ENCODE peak calls at places on chromosomes 12 and 14, in five cellular contexts. V, C, P, R and Q are unnamed samples.

GRCh38 chr12:24947541-24948451 is 1.1 kb downstream of the BCAT1 start:
- DNase-seq in V (no peak), C (peak), P (peak), R (no peak), Q (peak)

GRCh38 chr12:107522692-107523477 is 162.7 kb upstream of the PWP1 start:
- DNase-seq in V (no peak), C (peak), P (no peak), R (no peak), Q (no peak)

GRCh38 chr12:71476513-71476912 is 36.9 kb downstream of the LGR5 start:
- DNase-seq in V (peak), C (no peak), P (peak), R (no peak), Q (peak)

GRCh38 chr14:68966872-68967301 is 12.2 kb downstream of the ACTN1 start:
- DNase-seq in V (no peak), C (no peak), P (no peak), R (peak), Q (peak)

GRCh38 chr14:35975814-35976213 is 149.7 kb downstream of the BRMS1L start:
- DNase-seq in V (no peak), C (no peak), P (no peak), R (no peak), Q (no peak)

GRCh38 chr12:116832353-116832752 is 48.9 kb downstream of the HRK start:
- DNase-seq in V (no peak), C (no peak), P (no peak), R (no peak), Q (no peak)

GRCh38 chr14:80087411-80087810 is 123.9 kb downstream of the DIO2 start:
- DNase-seq in V (no peak), C (no peak), P (no peak), R (no peak), Q (no peak)

GRCh38 chr14:93110856-93111419 is 4.8 kb downstream of the ITPK1 start:
- DNase-seq in V (no peak), C (no peak), P (no peak), R (no peak), Q (no peak)

GRCh38 chr14:52272375-52272774 is 4.9 kb downstream of the PTGDR start:
- DNase-seq in V (peak), C (peak), P (peak), R (no peak), Q (peak)

GRCh38 chr14:78448483-78449094 is 278.4 kb downstream of the NRXN3 start:
- DNase-seq in V (peak), C (peak), P (peak), R (no peak), Q (peak)

GRCh38 chr12:20440408-20440807 is 72.1 kb downstream of the PDE3A start:
- DNase-seq in V (no peak), C (no peak), P (no peak), R (no peak), Q (no peak)

GRCh38 chr12:70698345-70698744 is 61.1 kb upstream of the PTPRB start:
- DNase-seq in V (no peak), C (no peak), P (no peak), R (no peak), Q (no peak)

GRCh38 chr14:91946313-91947195 is 940 bp downstream of the FBLN5 start:
- DNase-seq in V (no peak), C (no peak), P (no peak), R (no peak), Q (peak)

GRCh38 chr14:89013098-89013504 is 188.7 kb downstream of the TTC8 start:
- DNase-seq in V (no peak), C (peak), P (peak), R (no peak), Q (peak)

GRCh38 chr12:20268771-20269170 is 99.6 kb upstream of the PDE3A start:
- DNase-seq in V (no peak), C (no peak), P (no peak), R (no peak), Q (no peak)

GRCh38 chr12:116672842-116673516 is 64.9 kb downstream of the SPRING1 start:
- DNase-seq in V (no peak), C (no peak), P (no peak), R (no peak), Q (no peak)

GRCh38 chr12:78088391-78088832 is 257.7 kb downstream of the NAV3 start:
- DNase-seq in V (no peak), C (no peak), P (peak), R (no peak), Q (peak)

GRCh38 chr12:62562892-62563291 is 96.3 kb downstream of the MON2 start:
- DNase-seq in V (peak), C (no peak), P (peak), R (no peak), Q (peak)

GRCh38 chr12:29728033-29728432 is 55.7 kb downstream of the TMTC1 start:
- DNase-seq in V (no peak), C (no peak), P (no peak), R (no peak), Q (no peak)

GRCh38 chr14:99729991-99730875 is 46.1 kb downstream of the CYP46A1 start:
- DNase-seq in V (no peak), C (peak), P (peak), R (peak), Q (peak)

GRCh38 chr12:113043240-113043639 is 13.3 kb upstream of the DTX1 start:
- DNase-seq in V (no peak), C (no peak), P (no peak), R (no peak), Q (no peak)

GRCh38 chr12:66804555-66804954 is 125.7 kb upstream of the GRIP1 start:
- DNase-seq in V (no peak), C (peak), P (no peak), R (no peak), Q (no peak)

GRCh38 chr14:60878536-60878935 is 102.3 kb downstream of the TRMT5 start:
- DNase-seq in V (peak), C (no peak), P (no peak), R (no peak), Q (peak)

GRCh38 chr12:124914392-124915248 is at the start of gene UBC:
- DNase-seq in V (peak), C (peak), P (peak), R (peak), Q (peak)

GRCh38 chr12:52452101-52452500 is at the start of gene KRT6B:
- DNase-seq in V (peak), C (no peak), P (no peak), R (no peak), Q (no peak)

GRCh38 chr12:85856966-85857365 is 17.1 kb upstream of the NTS start:
- DNase-seq in V (no peak), C (no peak), P (no peak), R (no peak), Q (no peak)

GRCh38 chr12:14873440-14874185 is 12.0 kb downstream of the MGP start:
- DNase-seq in V (no peak), C (no peak), P (no peak), R (no peak), Q (no peak)

GRCh38 chr12:48970702-48971334 is 717 bp downstream of the WNT10B start:
- DNase-seq in V (no peak), C (no peak), P (no peak), R (no peak), Q (no peak)

GRCh38 chr14:23183479-23183878 is at the start of gene SLC7A8:
- DNase-seq in V (no peak), C (peak), P (no peak), R (peak), Q (peak)

GRCh38 chr12:20099395-20099976 is 268.9 kb upstream of the PDE3A start:
- DNase-seq in V (no peak), C (no peak), P (no peak), R (no peak), Q (no peak)

GRCh38 chr14:85535916-85536834 is 6.2 kb downstream of the FLRT2 start:
- DNase-seq in V (peak), C (peak), P (peak), R (no peak), Q (peak)

GRCh38 chr12:45988259-45988658 is 2.1 kb downstream of the SCAF11 start:
- DNase-seq in V (peak), C (no peak), P (peak), R (no peak), Q (peak)

GRCh38 chr14:70186826-70187483 is 1.8 kb downstream of the SLC8A3 start:
- DNase-seq in V (no peak), C (peak), P (no peak), R (no peak), Q (peak)

GRCh38 chr12:27922591-27923139 is 49.9 kb downstream of the PTHLH start:
- DNase-seq in V (peak), C (no peak), P (peak), R (no peak), Q (peak)

GRCh38 chr12:13024151-13024946 is 19.8 kb upstream of the FAM234B start:
- DNase-seq in V (no peak), C (peak), P (peak), R (no peak), Q (peak)

GRCh38 chr14:68643673-68644072 is 149.2 kb downstream of the ZFP36L1 start:
- DNase-seq in V (no peak), C (no peak), P (no peak), R (no peak), Q (no peak)

GRCh38 chr12:83097656-83098055 is 410.9 kb downstream of the TMTC2 start:
- DNase-seq in V (no peak), C (no peak), P (no peak), R (no peak), Q (no peak)

GRCh38 chr12:30188602-30189326 is 405.0 kb upstream of the TMTC1 start:
- DNase-seq in V (no peak), C (no peak), P (no peak), R (no peak), Q (no peak)

GRCh38 chr12:54017027-54017788 is 8.4 kb downstream of the HOXC8 start:
- DNase-seq in V (peak), C (peak), P (peak), R (no peak), Q (no peak)

GRCh38 chr12:88763536-88764100 is 183.3 kb upstream of the KITLG start:
- DNase-seq in V (peak), C (no peak), P (peak), R (no peak), Q (no peak)

GRCh38 chr14:105563347-105563737 is 37.0 kb downstream of the TMEM121 start:
- DNase-seq in V (no peak), C (no peak), P (no peak), R (no peak), Q (no peak)

GRCh38 chr14:105570482-105570881 is 44.1 kb downstream of the TMEM121 start:
- DNase-seq in V (no peak), C (no peak), P (no peak), R (no peak), Q (no peak)

DNA sequence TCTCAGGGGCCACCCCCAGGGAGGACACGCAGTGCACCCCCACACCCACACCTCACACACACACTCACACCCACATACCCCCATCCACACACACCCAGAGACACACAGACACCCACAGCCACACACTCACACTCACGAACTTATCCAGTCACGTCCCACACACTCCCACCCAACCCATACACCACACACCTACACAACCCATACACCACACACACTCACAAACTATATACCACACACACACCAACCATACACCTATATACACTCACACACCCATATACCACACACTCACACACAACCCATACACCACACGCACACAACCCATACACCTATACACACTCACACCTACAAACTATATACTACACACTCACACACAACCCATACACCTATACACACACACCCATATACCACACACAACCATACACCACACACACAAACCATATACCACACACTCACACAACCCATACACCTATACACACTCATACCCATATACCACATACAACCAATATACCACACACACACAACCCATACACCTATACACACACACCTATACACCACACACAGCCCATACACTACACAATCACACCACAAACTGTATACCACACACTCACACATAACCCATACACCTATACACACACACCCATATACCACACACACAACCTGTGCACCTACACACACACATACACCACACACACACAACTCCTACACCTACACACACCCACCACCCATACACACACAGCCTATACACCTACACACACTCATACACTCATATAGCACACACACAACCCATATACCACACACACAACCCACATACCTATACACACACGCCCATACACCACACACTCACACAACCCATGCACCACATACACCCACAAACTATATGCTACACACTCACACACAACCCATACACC is 42.7 kb downstream of the TMEM121 start:
- DNase-seq in V (no peak), C (no peak), P (no peak), R (no peak), Q (no peak)
- H3K4me3 ChIP-seq in V (no peak), C (no peak), P (no peak), R (no peak), Q (no peak)

GRCh38 chr12:100656141-100656540 is 82.7 kb downstream of the GAS2L3 start:
- DNase-seq in V (no peak), C (no peak), P (no peak), R (no peak), Q (no peak)

GRCh38 chr12:100651694-100652093 is 78.2 kb downstream of the GAS2L3 start:
- DNase-seq in V (no peak), C (peak), P (no peak), R (no peak), Q (no peak)

GRCh38 chr12:100646896-100647295 is 73.4 kb downstream of the GAS2L3 start:
- DNase-seq in V (no peak), C (no peak), P (no peak), R (no peak), Q (no peak)

GRCh38 chr12:100652488-100652887 is 79.0 kb downstream of the GAS2L3 start:
- DNase-seq in V (no peak), C (no peak), P (no peak), R (no peak), Q (no peak)

GRCh38 chr12:100651108-100651507 is 77.6 kb downstream of the GAS2L3 start:
- DNase-seq in V (no peak), C (no peak), P (no peak), R (no peak), Q (no peak)
- TF ChIP-seq CTCF in V (peak), C (peak), P (peak), R (no peak), Q (peak)

GRCh38 chr14:72891666-72892102 is 2.2 kb downstream of the DPF3 start:
- DNase-seq in V (no peak), C (no peak), P (no peak), R (no peak), Q (no peak)
- H3K4me3 ChIP-seq in V (peak), C (peak), P (peak), R (peak), Q (peak)

DNA sequence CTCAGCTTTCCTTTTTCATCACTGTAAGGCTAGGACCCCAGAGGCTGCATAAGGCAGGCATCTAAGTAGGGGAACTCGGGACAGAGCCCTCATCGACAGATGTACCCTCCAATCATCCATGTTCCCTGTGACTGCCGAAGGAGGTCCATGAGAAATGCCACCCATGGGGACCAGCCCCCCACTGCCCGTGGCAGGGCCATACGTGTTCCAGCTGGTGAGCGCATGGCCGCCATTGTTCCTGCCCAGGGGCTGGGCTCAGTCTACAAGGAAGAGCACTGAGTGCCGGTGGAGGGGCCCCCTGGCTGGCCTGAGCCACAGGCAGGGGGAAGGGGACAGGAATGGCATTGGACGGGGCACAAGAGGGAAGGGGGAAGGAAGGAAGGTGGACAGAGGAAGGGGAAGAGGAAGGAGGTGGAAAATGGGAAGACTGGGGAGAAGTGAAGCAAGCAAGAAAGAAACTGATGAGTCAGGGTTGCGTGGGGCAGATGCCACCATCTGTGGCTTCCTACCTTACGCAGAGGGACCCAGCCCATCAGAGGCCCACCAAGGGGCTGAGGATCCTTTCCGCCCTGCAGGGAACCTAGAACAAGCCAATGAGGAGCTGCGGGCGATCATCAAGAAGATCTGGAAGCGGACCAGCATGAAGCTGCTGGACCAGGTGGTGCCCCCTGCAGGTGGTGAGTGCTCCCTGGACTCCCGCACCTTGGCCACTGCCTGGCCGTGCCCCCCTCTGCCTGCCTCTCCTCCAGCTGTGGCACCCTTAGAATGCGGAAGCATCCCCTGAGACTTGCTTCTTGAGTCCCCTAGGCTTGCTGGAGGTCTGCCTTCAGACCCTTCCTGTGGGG is 120.6 kb upstream of the FKBP4 start:
- DNase-seq in V (no peak), C (peak), P (no peak), R (peak), Q (no peak)
- TF ChIP-seq CTCF in V (no peak), C (peak), P (no peak), R (no peak), Q (peak)

GRCh38 chr14:59359451-59360124 is 105.6 kb downstream of the GPR135 start:
- DNase-seq in V (no peak), C (no peak), P (no peak), R (no peak), Q (no peak)
- H3K4me3 ChIP-seq in V (no peak), C (no peak), P (no peak), R (no peak), Q (no peak)

GRCh38 chr12:32036477-32037263 is 70.0 kb upstream of the BICD1 start:
- DNase-seq in V (no peak), C (no peak), P (no peak), R (no peak), Q (no peak)
- TF ChIP-seq CTCF in V (no peak), C (no peak), P (no peak), R (no peak), Q (no peak)

GRCh38 chr12:68070957-68071356 is 81.7 kb downstream of the IFNG-AS1 start:
- DNase-seq in V (no peak), C (no peak), P (no peak), R (no peak), Q (no peak)
- H3K4me3 ChIP-seq in V (no peak), C (no peak), P (no peak), R (no peak), Q (no peak)

GRCh38 chr12:128190614-128191013 is 76.4 kb upstream of the TMEM132C start:
- DNase-seq in V (no peak), C (peak), P (no peak), R (no peak), Q (no peak)
- TF ChIP-seq CTCF in V (no peak), C (peak), P (no peak), R (no peak), Q (no peak)

DNA sequence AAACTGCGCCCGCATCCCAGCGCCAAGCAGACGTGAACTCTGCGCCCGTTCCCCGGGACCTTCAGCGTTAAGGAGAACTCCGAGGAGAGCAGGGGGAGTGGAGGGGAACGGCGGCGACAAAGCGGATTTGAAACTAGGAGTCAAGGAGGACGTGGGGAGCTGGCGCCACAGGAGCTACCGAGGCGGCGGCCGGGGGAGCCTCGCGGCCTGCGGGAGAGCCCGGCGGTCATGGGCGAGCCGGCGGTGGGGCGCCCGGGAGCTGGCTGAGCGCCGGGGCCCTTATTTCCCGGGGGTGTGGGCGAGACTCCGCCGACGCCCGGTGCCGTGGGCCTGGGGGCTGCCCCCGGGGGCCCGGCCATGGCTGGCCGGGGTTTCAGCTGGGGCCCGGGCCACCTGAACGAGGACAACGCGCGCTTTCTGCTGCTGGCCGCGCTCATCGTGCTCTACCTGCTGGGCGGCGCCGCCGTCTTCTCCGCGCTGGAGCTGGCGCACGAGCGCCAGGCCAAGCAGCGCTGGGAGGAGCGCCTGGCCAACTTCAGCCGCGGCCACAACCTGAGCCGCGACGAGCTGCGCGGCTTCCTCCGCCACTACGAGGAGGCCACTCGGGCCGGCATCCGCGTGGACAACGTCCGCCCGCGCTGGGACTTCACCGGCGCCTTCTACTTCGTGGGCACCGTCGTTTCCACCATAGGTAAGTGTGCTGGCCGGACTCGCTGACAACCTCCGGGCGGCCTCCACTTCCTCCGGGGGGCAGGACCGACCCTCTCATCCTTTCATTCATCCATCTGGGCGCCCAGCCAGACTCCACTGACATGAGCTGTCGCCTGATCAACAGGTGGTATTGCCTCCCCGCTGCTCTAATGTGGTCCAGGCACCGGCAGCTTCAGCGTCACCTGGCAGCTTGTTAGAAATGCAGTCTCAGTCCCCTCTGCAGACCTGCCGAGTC is at the start of gene KCNK13:
- DNase-seq in V (peak), C (peak), P (no peak), R (no peak), Q (no peak)
- H3K4me3 ChIP-seq in V (peak), C (peak), P (no peak), R (peak), Q (peak)